ENCODE peak calls at places on chromosomes 13 and 19, in four cellular contexts. J is germinal center, D is hepatic stellate cell, O is HT-29. Y is an unnamed sample.

GRCh38 chr19:14159059-14159458 is 22.7 kb upstream of the ASF1B start:
- DNase-seq in J (no peak), D (no peak), O (no peak), Y (no peak)

GRCh38 chr13:102930566-102930965 is 84.7 kb downstream of the ERCC5 start:
- DNase-seq in J (no peak), D (no peak), O (no peak), Y (no peak)

GRCh38 chr19:44624840-44625354 is 11.5 kb downstream of the IGSF23 start:
- DNase-seq in J (no peak), D (no peak), O (no peak), Y (no peak)

GRCh38 chr13:38542601-38543000 is 144.3 kb upstream of the FREM2 start:
- DNase-seq in J (no peak), D (no peak), O (no peak), Y (no peak)

GRCh38 chr13:36559388-36559787 is 114.4 kb upstream of the SERTM1 start:
- DNase-seq in J (no peak), D (no peak), O (no peak), Y (no peak)

GRCh38 chr13:109785141-109785891 is 1.1 kb downstream of the IRS2 start:
- DNase-seq in J (no peak), D (peak), O (peak), Y (peak)

GRCh38 chr19:12773571-12773970 is 1.8 kb downstream of the HOOK2 start:
- DNase-seq in J (no peak), D (peak), O (no peak), Y (peak)

GRCh38 chr19:31548941-31549340 is 199.7 kb upstream of the TSHZ3 start:
- DNase-seq in J (no peak), D (peak), O (peak), Y (peak)

GRCh38 chr19:53982056-53982455 is 9.4 kb upstream of the CACNG6 start:
- DNase-seq in J (no peak), D (no peak), O (no peak), Y (no peak)

GRCh38 chr19:51547397-51548212 is 16.1 kb upstream of the SIGLEC6 start:
- DNase-seq in J (no peak), D (no peak), O (no peak), Y (no peak)

GRCh38 chr19:30085394-30085793 is 143.4 kb downstream of the URI1 start:
- DNase-seq in J (no peak), D (no peak), O (no peak), Y (no peak)

GRCh38 chr13:107866007-107866665 is 349.2 kb downstream of the LIG4 start:
- DNase-seq in J (no peak), D (peak), O (no peak), Y (peak)

GRCh38 chr19:45253396-45254027 is 2.4 kb downstream of the MARK4 start:
- DNase-seq in J (no peak), D (peak), O (no peak), Y (peak)

GRCh38 chr19:18386543-18387251 is 739 bp downstream of the GDF15 start:
- DNase-seq in J (no peak), D (peak), O (no peak), Y (peak)

GRCh38 chr19:35042954-35043604 is 1.6 kb downstream of the HPN start:
- DNase-seq in J (no peak), D (no peak), O (no peak), Y (no peak)

GRCh38 chr13:100530645-100531044 is 57.9 kb downstream of the GGACT start:
- DNase-seq in J (no peak), D (no peak), O (no peak), Y (peak)

GRCh38 chr19:5800361-5801270 is 4.3 kb upstream of the NRTN start:
- DNase-seq in J (no peak), D (no peak), O (no peak), Y (no peak)

GRCh38 chr19:8352134-8352827 is 9.2 kb upstream of the KANK3 start:
- DNase-seq in J (no peak), D (peak), O (no peak), Y (peak)

GRCh38 chr19:5680083-5680436 is 256 bp downstream of the MICOS13 start:
- DNase-seq in J (no peak), D (peak), O (no peak), Y (peak)

GRCh38 chr19:52692431-52693008 is 42.3 kb downstream of the ZNF611 start:
- DNase-seq in J (no peak), D (no peak), O (no peak), Y (no peak)

GRCh38 chr19:29673451-29674371 is 8.4 kb downstream of the PLEKHF1 start:
- DNase-seq in J (no peak), D (no peak), O (no peak), Y (no peak)

GRCh38 chr13:57123660-57124059 is 17.1 kb upstream of the PRR20A start:
- DNase-seq in J (no peak), D (no peak), O (no peak), Y (no peak)

GRCh38 chr19:2887391-2887914 is 13.3 kb upstream of the ZNF57 start:
- DNase-seq in J (peak), D (peak), O (peak), Y (peak)

GRCh38 chr13:43251967-43252366 is 228.6 kb downstream of the DNAJC15 start:
- DNase-seq in J (no peak), D (no peak), O (no peak), Y (no peak)

GRCh38 chr19:33419763-33420080 is 46.2 kb downstream of the CEBPG start:
- DNase-seq in J (no peak), D (no peak), O (no peak), Y (no peak)

GRCh38 chr13:38180100-38180499 is 169.6 kb upstream of the UFM1 start:
- DNase-seq in J (no peak), D (no peak), O (no peak), Y (peak)

GRCh38 chr13:108269601-108270328 is at the start of gene TNFSF13B:
- DNase-seq in J (peak), D (peak), O (peak), Y (peak)

GRCh38 chr13:47397739-47398138 is 500.9 kb upstream of the HTR2A start:
- DNase-seq in J (no peak), D (no peak), O (peak), Y (peak)